ENCODE peak calls at places on chromosomes 5 and 9, in four cellular contexts. M is hepatocyte, F is retina, G is frontal cortex. Q is an unnamed sample.
A peak's percentile ranks its signal among the peaks of the same experiment; 100 is the strongest.

GRCh38 chr9:106487256-106487655 is 375.7 kb upstream of the ZNF462 start:
- DNase-seq in M (no peak), F (no peak), G (peak; percentile 10), Q (no peak)

GRCh38 chr5:83927140-83927733 is 206.6 kb upstream of the HAPLN1 start:
- DNase-seq in M (peak; percentile 79), F (peak; percentile 73), G (peak; percentile 14), Q (peak; percentile 87)

GRCh38 chr9:77896269-77897245 is 135.1 kb downstream of the GNAQ start:
- DNase-seq in M (no peak), F (no peak), G (no peak), Q (no peak)

GRCh38 chr9:91359734-91360470 is 1.8 kb downstream of the AUH start:
- DNase-seq in M (no peak), F (no peak), G (no peak), Q (no peak)

GRCh38 chr5:90510438-90510837 is 18.9 kb downstream of the LYSMD3 start:
- DNase-seq in M (no peak), F (no peak), G (no peak), Q (no peak)

GRCh38 chr9:684950-685340 is 156.6 kb upstream of the DMRT1 start:
- DNase-seq in M (peak; percentile 68), F (no peak), G (no peak), Q (no peak)

GRCh38 chr5:38193015-38193581 is 65.3 kb upstream of the EGFLAM start:
- DNase-seq in M (peak; percentile 84), F (peak; percentile 77), G (peak; percentile 77), Q (peak; percentile 78)

GRCh38 chr5:123752576-123752975 is 240.6 kb downstream of the CSNK1G3 start:
- DNase-seq in M (peak; percentile 36), F (peak; percentile 8), G (no peak), Q (no peak)

GRCh38 chr5:178467261-178468195 is 122.7 kb downstream of the COL23A1 start:
- DNase-seq in M (peak; percentile 39), F (no peak), G (peak; percentile 55), Q (no peak)

GRCh38 chr5:143241892-143242291 is 161.6 kb downstream of the NR3C1 start:
- DNase-seq in M (no peak), F (no peak), G (no peak), Q (no peak)

GRCh38 chr5:165829504-165829903 is 2324.1 kb downstream of the MAT2B start:
- DNase-seq in M (no peak), F (no peak), G (no peak), Q (no peak)

GRCh38 chr9:37371565-37372464 is 50.7 kb upstream of the GRHPR start:
- DNase-seq in M (peak; percentile 23), F (no peak), G (no peak), Q (no peak)

GRCh38 chr9:99071313-99072039 is 33.4 kb upstream of the TGFBR1 start:
- DNase-seq in M (no peak), F (no peak), G (no peak), Q (no peak)

GRCh38 chr5:14386882-14387575 is 194.6 kb upstream of the OTULINL start:
- DNase-seq in M (no peak), F (no peak), G (no peak), Q (no peak)

GRCh38 chr5:155839251-155840037 is 487.5 kb upstream of the SGCD start:
- DNase-seq in M (peak; percentile 5), F (no peak), G (no peak), Q (no peak)

GRCh38 chr5:14655146-14655741 is 9.3 kb upstream of the OTULIN start:
- DNase-seq in M (no peak), F (no peak), G (no peak), Q (no peak)

GRCh38 chr9:14766299-14766698 is 43.8 kb upstream of the CER1 start:
- DNase-seq in M (no peak), F (peak; percentile 5), G (no peak), Q (no peak)

GRCh38 chr5:53164478-53165165 is 55.1 kb upstream of the MOCS2 start:
- DNase-seq in M (peak; percentile 14), F (no peak), G (no peak), Q (no peak)

Q was measured in glutamatergic neuron.